ENCODE peak calls at places on chromosomes 5 and 9, in seven cellular contexts. K is NCI-H1930; X is Ammon's horn; L is T-helper 9 cell; Q is activated naive CD4-positive, alpha-beta T cell; O is NCI-H1092; N is NCI-H2081. P is an unnamed sample.

GRCh38 chr5:76025069-76025468 is 58.1 kb upstream of the SV2C start:
- DNase-seq in L (no peak), N (no peak), K (no peak), O (peak), Q (no peak), X (peak), P (no peak)

GRCh38 chr9:109974143-109974917 is 194.3 kb downstream of the PALM2AKAP2 start:
- DNase-seq in Q (no peak), N (no peak), X (peak), L (no peak), O (no peak), K (no peak), P (no peak)

GRCh38 chr5:154273028-154273617 is 82.6 kb downstream of the GALNT10 start:
- DNase-seq in L (no peak), Q (no peak), O (no peak), X (peak), N (no peak), K (no peak), P (peak)

GRCh38 chr9:14497476-14497875 is 183.5 kb upstream of the NFIB start:
- DNase-seq in K (no peak), L (no peak), X (no peak), O (no peak), N (no peak), Q (no peak), P (no peak)

GRCh38 chr5:14148890-14149671 is 5.9 kb downstream of the TRIO start:
- DNase-seq in N (no peak), O (no peak), Q (no peak), K (no peak), X (no peak), L (no peak), P (no peak)

GRCh38 chr9:135130266-135130976 is 43.0 kb downstream of the OLFM1 start:
- DNase-seq in O (no peak), Q (no peak), L (no peak), K (no peak), X (no peak), N (no peak), P (peak)

GRCh38 chr5:55570026-55570425 is 35.3 kb upstream of the PLPP1 start:
- DNase-seq in Q (no peak), O (no peak), N (no peak), X (no peak), K (no peak), L (no peak), P (no peak)

GRCh38 chr5:1763548-1763911 is 36.1 kb downstream of the MRPL36 start:
- DNase-seq in K (no peak), L (peak), N (no peak), Q (no peak), O (no peak), X (no peak), P (peak)